ENCODE peak calls at places on chromosome 20, in nine cellular contexts. C is NT2/D1; B is COR-L47; R is bronchial epithelial cell; G is T-helper 9 cell; N is CD8-positive, alpha-beta memory T cell; Q is fibroblast of the aortic adventitia; A is activated T-helper 1 cell treated with anti-CD3 and anti-CD28 coated beads, Interleukin-2, amount 50 U/mL, for 16 hours; H is left ventricle myocardium inferior. M is an unnamed sample.

GRCh38 chr20:63008541-63009043 is 1.8 kb upstream of the BHLHE23 start:
- DNase-seq in R (no peak), Q (no peak), B (no peak), N (no peak), G (no peak), H (no peak), C (no peak), A (no peak), M (no peak)

GRCh38 chr20:18527836-18528235 is 20.1 kb downstream of the SEC23B start:
- DNase-seq in A (no peak), C (no peak), H (no peak), R (peak), G (no peak), N (no peak), B (no peak), Q (peak), M (no peak)

GRCh38 chr20:38350879-38351775 is 4.8 kb downstream of the LBP start:
- DNase-seq in R (no peak), B (no peak), H (peak), N (no peak), G (no peak), Q (no peak), A (no peak), C (no peak), M (no peak)

GRCh38 chr20:4064118-4064962 is 49.0 kb upstream of the RNF24 start:
- DNase-seq in C (no peak), R (peak), H (peak), A (no peak), Q (peak), G (no peak), B (peak), N (no peak), M (no peak)

GRCh38 chr20:57695940-57696339 is 13.9 kb downstream of the PMEPA1 start:
- DNase-seq in A (no peak), G (no peak), H (no peak), R (no peak), N (no peak), Q (no peak), B (no peak), C (no peak), M (no peak)

GRCh38 chr20:20690676-20691476 is 21.6 kb downstream of the RALGAPA2 start:
- DNase-seq in Q (no peak), G (no peak), A (no peak), N (no peak), B (no peak), C (no peak), R (no peak), H (no peak), M (no peak)

GRCh38 chr20:10115021-10115420 is 80.2 kb downstream of the ANKEF1 start:
- DNase-seq in A (no peak), H (no peak), R (peak), Q (peak), C (no peak), B (no peak), G (no peak), N (no peak), M (no peak)

GRCh38 chr20:40293740-40294139 is 395.3 kb downstream of the MAFB start:
- DNase-seq in A (no peak), Q (peak), C (no peak), H (no peak), N (no peak), G (no peak), B (no peak), R (no peak), M (no peak)

GRCh38 chr20:44187054-44187762 is at the start of gene JPH2:
- DNase-seq in A (no peak), Q (peak), C (peak), G (no peak), H (peak), R (peak), B (no peak), N (no peak), M (no peak)